ENCODE peak calls at places on chromosomes 11 and 22, in six cellular contexts. One of them, this sample, is unnamed.

GRCh38 chr11:111417766-111418435 is 38.8 kb upstream of the POU2AF1 start:
- DNase-seq in mucosa of descending colon: no peak
- DNase-seq in tibial nerve: peak; percentile 76
- DNase-seq in ecto neural progenitor cell: no peak
- DNase-seq in stimulated activated CD8-positive, alpha-beta memory T cell treated with anti-CD3 and anti-CD28 coated beads, Interleukin-4, amount 100 ng/mL, for 24 hours: no peak
- DNase-seq in HTR-8/SVneo: no peak
- DNase-seq in this sample: no peak

GRCh38 chr22:43168416-43169309 is 17.3 kb downstream of the TSPO start:
- DNase-seq in HTR-8/SVneo: no peak
- DNase-seq in stimulated activated CD8-positive, alpha-beta memory T cell treated with anti-CD3 and anti-CD28 coated beads, Interleukin-4, amount 100 ng/mL, for 24 hours: no peak
- DNase-seq in mucosa of descending colon: peak; percentile 41
- DNase-seq in tibial nerve: no peak
- DNase-seq in ecto neural progenitor cell: no peak
- DNase-seq in this sample: no peak

GRCh38 chr11:3135491-3136440 is 29.3 kb downstream of the OSBPL5 start:
- DNase-seq in ecto neural progenitor cell: peak; percentile 79
- DNase-seq in HTR-8/SVneo: no peak
- DNase-seq in tibial nerve: no peak
- DNase-seq in mucosa of descending colon: peak; percentile 33
- DNase-seq in stimulated activated CD8-positive, alpha-beta memory T cell treated with anti-CD3 and anti-CD28 coated beads, Interleukin-4, amount 100 ng/mL, for 24 hours: no peak
- DNase-seq in this sample: no peak

GRCh38 chr22:38069372-38070249 is 12.4 kb downstream of the PICK1 start:
- DNase-seq in tibial nerve: no peak
- DNase-seq in ecto neural progenitor cell: peak; percentile 63
- DNase-seq in stimulated activated CD8-positive, alpha-beta memory T cell treated with anti-CD3 and anti-CD28 coated beads, Interleukin-4, amount 100 ng/mL, for 24 hours: no peak
- DNase-seq in mucosa of descending colon: no peak
- DNase-seq in HTR-8/SVneo: no peak
- DNase-seq in this sample: no peak

GRCh38 chr11:107770546-107770945 is 58.7 kb upstream of the SLN start:
- DNase-seq in ecto neural progenitor cell: no peak
- DNase-seq in mucosa of descending colon: no peak
- DNase-seq in stimulated activated CD8-positive, alpha-beta memory T cell treated with anti-CD3 and anti-CD28 coated beads, Interleukin-4, amount 100 ng/mL, for 24 hours: no peak
- DNase-seq in tibial nerve: no peak
- DNase-seq in HTR-8/SVneo: no peak
- DNase-seq in this sample: no peak

GRCh38 chr11:119120639-119121007 is 757 bp upstream of the HINFP start:
- DNase-seq in stimulated activated CD8-positive, alpha-beta memory T cell treated with anti-CD3 and anti-CD28 coated beads, Interleukin-4, amount 100 ng/mL, for 24 hours: no peak
- DNase-seq in ecto neural progenitor cell: no peak
- DNase-seq in mucosa of descending colon: no peak
- DNase-seq in HTR-8/SVneo: peak; percentile 25
- DNase-seq in tibial nerve: no peak
- DNase-seq in this sample: no peak

GRCh38 chr11:66950113-66950535 is 8.1 kb downstream of the PC start:
- DNase-seq in HTR-8/SVneo: peak; percentile 70
- DNase-seq in tibial nerve: no peak
- DNase-seq in mucosa of descending colon: peak; percentile 58
- DNase-seq in ecto neural progenitor cell: no peak
- DNase-seq in stimulated activated CD8-positive, alpha-beta memory T cell treated with anti-CD3 and anti-CD28 coated beads, Interleukin-4, amount 100 ng/mL, for 24 hours: no peak
- DNase-seq in this sample: peak; percentile 32

GRCh38 chr11:2797741-2798361 is 87.7 kb downstream of the CDKN1C start:
- DNase-seq in HTR-8/SVneo: no peak
- DNase-seq in ecto neural progenitor cell: peak; percentile 41
- DNase-seq in tibial nerve: no peak
- DNase-seq in stimulated activated CD8-positive, alpha-beta memory T cell treated with anti-CD3 and anti-CD28 coated beads, Interleukin-4, amount 100 ng/mL, for 24 hours: no peak
- DNase-seq in mucosa of descending colon: peak; percentile 33
- DNase-seq in this sample: no peak

GRCh38 chr22:20316217-20316843 is 3.5 kb downstream of the DGCR6L start:
- DNase-seq in mucosa of descending colon: no peak
- DNase-seq in ecto neural progenitor cell: peak; percentile 38
- DNase-seq in stimulated activated CD8-positive, alpha-beta memory T cell treated with anti-CD3 and anti-CD28 coated beads, Interleukin-4, amount 100 ng/mL, for 24 hours: no peak
- DNase-seq in tibial nerve: peak; percentile 2
- DNase-seq in HTR-8/SVneo: no peak
- DNase-seq in this sample: no peak

GRCh38 chr11:111213256-111213655 is 32.3 kb upstream of the POU2AF2 start:
- DNase-seq in mucosa of descending colon: no peak
- DNase-seq in HTR-8/SVneo: no peak
- DNase-seq in ecto neural progenitor cell: no peak
- DNase-seq in stimulated activated CD8-positive, alpha-beta memory T cell treated with anti-CD3 and anti-CD28 coated beads, Interleukin-4, amount 100 ng/mL, for 24 hours: no peak
- DNase-seq in tibial nerve: no peak
- DNase-seq in this sample: no peak

GRCh38 chr11:72144807-72145565 is 9.5 kb downstream of the FOLR3 start:
- DNase-seq in ecto neural progenitor cell: no peak
- DNase-seq in HTR-8/SVneo: peak; percentile 51
- DNase-seq in stimulated activated CD8-positive, alpha-beta memory T cell treated with anti-CD3 and anti-CD28 coated beads, Interleukin-4, amount 100 ng/mL, for 24 hours: no peak
- DNase-seq in mucosa of descending colon: no peak
- DNase-seq in tibial nerve: no peak
- DNase-seq in this sample: no peak

GRCh38 chr11:90912631-90913030 is 689.8 kb upstream of the CHORDC1 start:
- DNase-seq in tibial nerve: no peak
- DNase-seq in mucosa of descending colon: no peak
- DNase-seq in ecto neural progenitor cell: no peak
- DNase-seq in stimulated activated CD8-positive, alpha-beta memory T cell treated with anti-CD3 and anti-CD28 coated beads, Interleukin-4, amount 100 ng/mL, for 24 hours: no peak
- DNase-seq in HTR-8/SVneo: no peak
- DNase-seq in this sample: no peak

GRCh38 chr22:31492151-31492550 is 2.5 kb upstream of the EIF4ENIF1 start:
- DNase-seq in mucosa of descending colon: no peak
- DNase-seq in stimulated activated CD8-positive, alpha-beta memory T cell treated with anti-CD3 and anti-CD28 coated beads, Interleukin-4, amount 100 ng/mL, for 24 hours: no peak
- DNase-seq in tibial nerve: no peak
- DNase-seq in HTR-8/SVneo: no peak
- DNase-seq in ecto neural progenitor cell: no peak
- DNase-seq in this sample: no peak

GRCh38 chr22:36280379-36280778 is 27.4 kb downstream of the APOL1 start:
- DNase-seq in ecto neural progenitor cell: no peak
- DNase-seq in mucosa of descending colon: peak; percentile 14
- DNase-seq in stimulated activated CD8-positive, alpha-beta memory T cell treated with anti-CD3 and anti-CD28 coated beads, Interleukin-4, amount 100 ng/mL, for 24 hours: no peak
- DNase-seq in HTR-8/SVneo: no peak
- DNase-seq in tibial nerve: no peak
- DNase-seq in this sample: no peak

GRCh38 chr11:76736773-76737495 is 46.2 kb upstream of the TSKU start:
- DNase-seq in mucosa of descending colon: no peak
- DNase-seq in stimulated activated CD8-positive, alpha-beta memory T cell treated with anti-CD3 and anti-CD28 coated beads, Interleukin-4, amount 100 ng/mL, for 24 hours: no peak
- DNase-seq in HTR-8/SVneo: no peak
- DNase-seq in tibial nerve: no peak
- DNase-seq in ecto neural progenitor cell: no peak
- DNase-seq in this sample: no peak

GRCh38 chr11:2827792-2828191 is 57.8 kb downstream of the CDKN1C start:
- DNase-seq in ecto neural progenitor cell: no peak
- DNase-seq in HTR-8/SVneo: no peak
- DNase-seq in tibial nerve: no peak
- DNase-seq in mucosa of descending colon: peak; percentile 33
- DNase-seq in stimulated activated CD8-positive, alpha-beta memory T cell treated with anti-CD3 and anti-CD28 coated beads, Interleukin-4, amount 100 ng/mL, for 24 hours: no peak
- DNase-seq in this sample: no peak

GRCh38 chr22:31567196-31567595 is 70.9 kb downstream of the SFI1 start:
- DNase-seq in ecto neural progenitor cell: no peak
- DNase-seq in HTR-8/SVneo: no peak
- DNase-seq in stimulated activated CD8-positive, alpha-beta memory T cell treated with anti-CD3 and anti-CD28 coated beads, Interleukin-4, amount 100 ng/mL, for 24 hours: no peak
- DNase-seq in mucosa of descending colon: no peak
- DNase-seq in tibial nerve: no peak
- DNase-seq in this sample: no peak

GRCh38 chr11:69968407-69969347 is 109.4 kb upstream of the ANO1 start:
- DNase-seq in tibial nerve: no peak
- DNase-seq in ecto neural progenitor cell: no peak
- DNase-seq in HTR-8/SVneo: no peak
- DNase-seq in stimulated activated CD8-positive, alpha-beta memory T cell treated with anti-CD3 and anti-CD28 coated beads, Interleukin-4, amount 100 ng/mL, for 24 hours: no peak
- DNase-seq in mucosa of descending colon: no peak
- DNase-seq in this sample: no peak

GRCh38 chr11:21866781-21867180 is 326.1 kb upstream of the ANO5 start:
- DNase-seq in stimulated activated CD8-positive, alpha-beta memory T cell treated with anti-CD3 and anti-CD28 coated beads, Interleukin-4, amount 100 ng/mL, for 24 hours: no peak
- DNase-seq in HTR-8/SVneo: no peak
- DNase-seq in ecto neural progenitor cell: no peak
- DNase-seq in tibial nerve: no peak
- DNase-seq in mucosa of descending colon: no peak
- DNase-seq in this sample: no peak

GRCh38 chr11:32436751-32437405 is 1.5 kb upstream of the WT1 start:
- DNase-seq in tibial nerve: no peak
- DNase-seq in stimulated activated CD8-positive, alpha-beta memory T cell treated with anti-CD3 and anti-CD28 coated beads, Interleukin-4, amount 100 ng/mL, for 24 hours: no peak
- DNase-seq in HTR-8/SVneo: no peak
- DNase-seq in mucosa of descending colon: no peak
- DNase-seq in ecto neural progenitor cell: peak; percentile 50
- DNase-seq in this sample: no peak

GRCh38 chr22:39567135-39567946 is 3.2 kb upstream of the CACNA1I start:
- DNase-seq in stimulated activated CD8-positive, alpha-beta memory T cell treated with anti-CD3 and anti-CD28 coated beads, Interleukin-4, amount 100 ng/mL, for 24 hours: no peak
- DNase-seq in mucosa of descending colon: no peak
- DNase-seq in tibial nerve: no peak
- DNase-seq in ecto neural progenitor cell: no peak
- DNase-seq in HTR-8/SVneo: no peak
- DNase-seq in this sample: no peak

GRCh38 chr22:36055376-36056310 is 27.0 kb upstream of the RBFOX2 start:
- DNase-seq in HTR-8/SVneo: no peak
- DNase-seq in mucosa of descending colon: no peak
- DNase-seq in stimulated activated CD8-positive, alpha-beta memory T cell treated with anti-CD3 and anti-CD28 coated beads, Interleukin-4, amount 100 ng/mL, for 24 hours: no peak
- DNase-seq in tibial nerve: no peak
- DNase-seq in ecto neural progenitor cell: no peak
- DNase-seq in this sample: no peak

GRCh38 chr22:29992341-29993275 is 87.7 kb upstream of the HORMAD2 start:
- DNase-seq in mucosa of descending colon: no peak
- DNase-seq in HTR-8/SVneo: no peak
- DNase-seq in stimulated activated CD8-positive, alpha-beta memory T cell treated with anti-CD3 and anti-CD28 coated beads, Interleukin-4, amount 100 ng/mL, for 24 hours: no peak
- DNase-seq in ecto neural progenitor cell: no peak
- DNase-seq in tibial nerve: no peak
- DNase-seq in this sample: no peak

GRCh38 chr11:135073444-135073843 is 661.4 kb upstream of the B3GAT1 start:
- DNase-seq in tibial nerve: no peak
- DNase-seq in stimulated activated CD8-positive, alpha-beta memory T cell treated with anti-CD3 and anti-CD28 coated beads, Interleukin-4, amount 100 ng/mL, for 24 hours: no peak
- DNase-seq in HTR-8/SVneo: no peak
- DNase-seq in mucosa of descending colon: no peak
- DNase-seq in ecto neural progenitor cell: no peak
- DNase-seq in this sample: no peak

GRCh38 chr11:105838668-105839403 is 183.2 kb downstream of the MSANTD4 start:
- DNase-seq in mucosa of descending colon: no peak
- DNase-seq in ecto neural progenitor cell: no peak
- DNase-seq in tibial nerve: no peak
- DNase-seq in HTR-8/SVneo: peak; percentile 37
- DNase-seq in stimulated activated CD8-positive, alpha-beta memory T cell treated with anti-CD3 and anti-CD28 coated beads, Interleukin-4, amount 100 ng/mL, for 24 hours: no peak
- DNase-seq in this sample: no peak

GRCh38 chr11:1829039-1829820 is 5.6 kb upstream of the SYT8 start:
- DNase-seq in stimulated activated CD8-positive, alpha-beta memory T cell treated with anti-CD3 and anti-CD28 coated beads, Interleukin-4, amount 100 ng/mL, for 24 hours: no peak
- DNase-seq in mucosa of descending colon: no peak
- DNase-seq in ecto neural progenitor cell: no peak
- DNase-seq in tibial nerve: no peak
- DNase-seq in HTR-8/SVneo: peak; percentile 82
- DNase-seq in this sample: no peak

GRCh38 chr11:32005786-32006406 is 85.0 kb upstream of the RCN1 start:
- DNase-seq in HTR-8/SVneo: peak; percentile 22
- DNase-seq in ecto neural progenitor cell: no peak
- DNase-seq in stimulated activated CD8-positive, alpha-beta memory T cell treated with anti-CD3 and anti-CD28 coated beads, Interleukin-4, amount 100 ng/mL, for 24 hours: no peak
- DNase-seq in tibial nerve: no peak
- DNase-seq in mucosa of descending colon: no peak
- DNase-seq in this sample: no peak

GRCh38 chr11:103897156-103897555 is 139.3 kb upstream of the DDI1 start:
- DNase-seq in ecto neural progenitor cell: no peak
- DNase-seq in mucosa of descending colon: no peak
- DNase-seq in HTR-8/SVneo: no peak
- DNase-seq in stimulated activated CD8-positive, alpha-beta memory T cell treated with anti-CD3 and anti-CD28 coated beads, Interleukin-4, amount 100 ng/mL, for 24 hours: no peak
- DNase-seq in tibial nerve: no peak
- DNase-seq in this sample: no peak

GRCh38 chr11:9001736-9002135 is 2.1 kb downstream of the NRIP3 start:
- DNase-seq in tibial nerve: no peak
- DNase-seq in ecto neural progenitor cell: no peak
- DNase-seq in HTR-8/SVneo: peak; percentile 54
- DNase-seq in mucosa of descending colon: no peak
- DNase-seq in stimulated activated CD8-positive, alpha-beta memory T cell treated with anti-CD3 and anti-CD28 coated beads, Interleukin-4, amount 100 ng/mL, for 24 hours: no peak
- DNase-seq in this sample: no peak

GRCh38 chr22:48531721-48532435 is 1295.8 kb downstream of the BRD1 start:
- DNase-seq in ecto neural progenitor cell: no peak
- DNase-seq in stimulated activated CD8-positive, alpha-beta memory T cell treated with anti-CD3 and anti-CD28 coated beads, Interleukin-4, amount 100 ng/mL, for 24 hours: no peak
- DNase-seq in tibial nerve: no peak
- DNase-seq in HTR-8/SVneo: no peak
- DNase-seq in mucosa of descending colon: no peak
- DNase-seq in this sample: no peak

GRCh38 chr11:63563201-63564055 is at the start of gene PLAAT2:
- DNase-seq in mucosa of descending colon: no peak
- DNase-seq in ecto neural progenitor cell: no peak
- DNase-seq in HTR-8/SVneo: no peak
- DNase-seq in tibial nerve: no peak
- DNase-seq in stimulated activated CD8-positive, alpha-beta memory T cell treated with anti-CD3 and anti-CD28 coated beads, Interleukin-4, amount 100 ng/mL, for 24 hours: no peak
- DNase-seq in this sample: no peak

GRCh38 chr11:17760102-17761029 is 25.8 kb downstream of the KCNC1 start:
- DNase-seq in stimulated activated CD8-positive, alpha-beta memory T cell treated with anti-CD3 and anti-CD28 coated beads, Interleukin-4, amount 100 ng/mL, for 24 hours: no peak
- DNase-seq in HTR-8/SVneo: peak; percentile 33
- DNase-seq in tibial nerve: no peak
- DNase-seq in ecto neural progenitor cell: peak; percentile 79
- DNase-seq in mucosa of descending colon: peak; percentile 50
- DNase-seq in this sample: peak; percentile 79

GRCh38 chr22:49297871-49298721 is 529.6 kb downstream of the BRD1 start:
- DNase-seq in ecto neural progenitor cell: peak; percentile 43
- DNase-seq in mucosa of descending colon: no peak
- DNase-seq in tibial nerve: no peak
- DNase-seq in stimulated activated CD8-positive, alpha-beta memory T cell treated with anti-CD3 and anti-CD28 coated beads, Interleukin-4, amount 100 ng/mL, for 24 hours: no peak
- DNase-seq in HTR-8/SVneo: no peak
- DNase-seq in this sample: no peak

GRCh38 chr11:69382131-69383128 is 88.5 kb downstream of the MYEOV start:
- DNase-seq in HTR-8/SVneo: no peak
- DNase-seq in ecto neural progenitor cell: no peak
- DNase-seq in stimulated activated CD8-positive, alpha-beta memory T cell treated with anti-CD3 and anti-CD28 coated beads, Interleukin-4, amount 100 ng/mL, for 24 hours: no peak
- DNase-seq in mucosa of descending colon: no peak
- DNase-seq in tibial nerve: no peak
- DNase-seq in this sample: peak; percentile 41